ENCODE peak calls at places on chromosomes 4 and X, in five cellular contexts. Q is GM13976; P is BE2C; V is activated CD8-positive, alpha-beta memory T cell treated with anti-CD3 and anti-CD28 coated beads for 48 hours; C is CD4-positive, CD25-positive, alpha-beta regulatory T cell. W is an unnamed sample.

GRCh38 chrX:109952050-109952449 is 50.9 kb upstream of the TMEM164 start:
- DNase-seq in Q (no peak), P (no peak), V (no peak), C (no peak), W (no peak)

GRCh38 chr4:182560358-182560757 is 317.2 kb downstream of the TENM3 start:
- DNase-seq in Q (no peak), P (peak), V (no peak), C (no peak), W (no peak)

GRCh38 chr4:123506311-123506685 is 109.7 kb downstream of the SPRY1 start:
- DNase-seq in Q (no peak), P (no peak), V (no peak), C (no peak), W (no peak)

GRCh38 chr4:28443371-28443770 is 1582.7 kb downstream of the STIM2 start:
- DNase-seq in Q (no peak), P (no peak), V (no peak), C (no peak), W (no peak)

GRCh38 chr4:38071801-38072567 is 111.8 kb downstream of the PTTG2 start:
- DNase-seq in Q (peak), P (peak), V (no peak), C (no peak), W (no peak)

GRCh38 chrX:136906921-136907510 is 26.5 kb upstream of the RBMX start:
- DNase-seq in Q (no peak), P (peak), V (no peak), C (no peak), W (no peak)

GRCh38 chr4:76712564-76712963 is 185.4 kb downstream of the SOWAHB start:
- DNase-seq in Q (no peak), P (no peak), V (no peak), C (no peak), W (no peak)

GRCh38 chr4:36651253-36651652 is 369.8 kb downstream of the DTHD1 start:
- DNase-seq in Q (peak), P (no peak), V (no peak), C (no peak), W (peak)

GRCh38 chrX:22686138-22686541 is 313.6 kb upstream of the DDX53 start:
- DNase-seq in Q (no peak), P (peak), V (no peak), C (no peak), W (no peak)

GRCh38 chr4:36854554-36854953 is 390.0 kb upstream of the NWD2 start:
- DNase-seq in Q (no peak), P (no peak), V (no peak), C (no peak), W (no peak)

GRCh38 chr4:70721747-70722146 is at the start of gene RUFY3:
- DNase-seq in Q (no peak), P (peak), V (no peak), C (no peak), W (no peak)

GRCh38 chr4:64166365-64166764 is 242.9 kb downstream of the TECRL start:
- DNase-seq in Q (no peak), P (no peak), V (no peak), C (no peak), W (no peak)

GRCh38 chr4:47287735-47288134 is 175.8 kb downstream of the COMMD8 start:
- DNase-seq in Q (peak), P (no peak), V (no peak), C (no peak), W (no peak)

GRCh38 chr4:155392486-155393184 is 15.9 kb upstream of the MAP9 start:
- DNase-seq in Q (no peak), P (no peak), V (no peak), C (no peak), W (no peak)

GRCh38 chr4:125432078-125432477 is 117.3 kb downstream of the FAT4 start:
- DNase-seq in Q (no peak), P (peak), V (no peak), C (no peak), W (no peak)

GRCh38 chr4:42715807-42716482 is 59.0 kb upstream of the ATP8A1 start:
- DNase-seq in Q (no peak), P (no peak), V (no peak), C (no peak), W (no peak)

GRCh38 chr4:100414016-100414790 is 103.6 kb downstream of the EMCN start:
- DNase-seq in Q (no peak), P (no peak), V (no peak), C (no peak), W (no peak)

GRCh38 chr4:141884070-141884469 is 247.7 kb downstream of the IL15 start:
- DNase-seq in Q (no peak), P (no peak), V (no peak), C (no peak), W (no peak)

GRCh38 chr4:100842856-100843255 is 325.0 kb upstream of the EMCN start:
- DNase-seq in Q (no peak), P (no peak), V (no peak), C (no peak), W (no peak)

GRCh38 chr4:1609901-1610790 is 74.0 kb downstream of the FAM53A start:
- DNase-seq in Q (no peak), P (peak), V (no peak), C (no peak), W (no peak)

GRCh38 chr4:98470831-98471230 is 187.6 kb downstream of the TSPAN5 start:
- DNase-seq in Q (no peak), P (no peak), V (no peak), C (no peak), W (no peak)

GRCh38 chrX:115268421-115268820 is 21.1 kb upstream of the LUZP4 start:
- DNase-seq in Q (no peak), P (peak), V (no peak), C (no peak), W (no peak)

GRCh38 chr4:7805533-7806079 is 134.1 kb downstream of the AFAP1 start:
- DNase-seq in Q (no peak), P (no peak), V (no peak), C (no peak), W (no peak)

GRCh38 chr4:186878203-186878800 is 154.6 kb upstream of the FAT1 start:
- DNase-seq in Q (no peak), P (no peak), V (no peak), C (no peak), W (no peak)

GRCh38 chr4:67161311-67161710 is 384.0 kb downstream of the CENPC start:
- DNase-seq in Q (no peak), P (no peak), V (no peak), C (no peak), W (no peak)

GRCh38 chrX:7062276-7062675 is 85.2 kb upstream of the STS start:
- DNase-seq in Q (no peak), P (no peak), V (no peak), C (no peak), W (no peak)

GRCh38 chr4:127698789-127699200 is 31.4 kb upstream of the SLC25A31 start:
- DNase-seq in Q (peak), P (no peak), V (no peak), C (no peak), W (peak)

GRCh38 chr4:4585012-4585670 is 43.3 kb upstream of the STX18 start:
- DNase-seq in Q (no peak), P (no peak), V (no peak), C (no peak), W (no peak)

GRCh38 chr4:165879581-165879980 is 6.5 kb downstream of the TLL1 start:
- DNase-seq in Q (no peak), P (no peak), V (no peak), C (no peak), W (no peak)

GRCh38 chr4:7286170-7286569 is 93.8 kb downstream of the SORCS2 start:
- DNase-seq in Q (no peak), P (no peak), V (no peak), C (no peak), W (no peak)

GRCh38 chrX:13008851-13009250 is 33.9 kb downstream of the TMSB4X start:
- DNase-seq in Q (no peak), P (no peak), V (no peak), C (no peak), W (no peak)